ENCODE peak calls at places on chromosomes 3 and 15, in four cellular contexts. K is HepG2, G is GM12878, L is SK-N-SH. Z is an unnamed sample.
A peak's percentile ranks its signal among the peaks of the same experiment; 100 is the strongest.

GRCh38 chr15:60916032-60916673 is 312.9 kb downstream of the RORA start:
- DNase-seq in K (no peak), G (no peak), L (no peak), Z (no peak)

GRCh38 chr3:147120029-147120428 is 286.3 kb downstream of the ZIC4 start:
- DNase-seq in K (peak; percentile 16), G (no peak), L (peak; percentile 2), Z (no peak)

GRCh38 chr3:128455786-128456748 is 10.6 kb downstream of the DNAJB8 start:
- DNase-seq in K (no peak), G (no peak), L (peak; percentile 66), Z (no peak)

GRCh38 chr15:36361351-36361870 is 218.0 kb upstream of the CDIN1 start:
- DNase-seq in K (no peak), G (no peak), L (no peak), Z (no peak)

GRCh38 chr3:25592510-25592968 is 72.2 kb downstream of the TOP2B start:
- DNase-seq in K (peak; percentile 74), G (no peak), L (no peak), Z (peak; percentile 46)

GRCh38 chr3:42683875-42684593 is 1.3 kb upstream of the KLHL40 start:
- DNase-seq in K (peak; percentile 71), G (no peak), L (no peak), Z (peak; percentile 76)

GRCh38 chr3:155744626-155745324 is at the start of gene PLCH1:
- DNase-seq in K (peak; percentile 73), G (no peak), L (peak; percentile 86), Z (peak; percentile 80)

GRCh38 chr3:128456776-128457715 is 9.6 kb downstream of the DNAJB8 start:
- DNase-seq in K (no peak), G (no peak), L (peak; percentile 96), Z (no peak)

GRCh38 chr3:99119312-99119810 is 217.9 kb upstream of the DCBLD2 start:
- DNase-seq in K (no peak), G (no peak), L (no peak), Z (no peak)

GRCh38 chr3:131329774-131330173 is 51.8 kb upstream of the NUDT16 start:
- DNase-seq in K (no peak), G (no peak), L (no peak), Z (no peak)

GRCh38 chr15:38263996-38264395 is 11.4 kb downstream of the SPRED1 start:
- DNase-seq in K (no peak), G (no peak), L (no peak), Z (no peak)

GRCh38 chr15:25416693-25417092 is 22.1 kb downstream of the UBE3A start:
- DNase-seq in K (no peak), G (peak; percentile 71), L (no peak), Z (no peak)

GRCh38 chr3:184601576-184602405 is 40.2 kb downstream of the EPHB3 start:
- DNase-seq in K (no peak), G (no peak), L (no peak), Z (no peak)

GRCh38 chr3:49004352-49005297 is 2.6 kb upstream of the WDR6 start:
- DNase-seq in K (peak; percentile 48), G (no peak), L (no peak), Z (no peak)

GRCh38 chr3:184380627-184381260 is 890 bp downstream of the CHRD start:
- DNase-seq in K (no peak), G (no peak), L (no peak), Z (no peak)

GRCh38 chr3:183122257-183122932 is 23.1 kb upstream of the MCCC1 start:
- DNase-seq in K (peak; percentile 18), G (no peak), L (peak; percentile 63), Z (peak; percentile 34)

GRCh38 chr3:185583925-185584324 is 2.2 kb upstream of the SENP2 start:
- DNase-seq in K (peak; percentile 40), G (no peak), L (no peak), Z (no peak)

GRCh38 chr3:12962292-12962691 is 110.9 kb downstream of the IQSEC1 start:
- DNase-seq in K (no peak), G (no peak), L (no peak), Z (no peak)

GRCh38 chr15:98923159-98923558 is 84.4 kb downstream of the PGPEP1L start:
- DNase-seq in K (no peak), G (no peak), L (no peak), Z (no peak)

GRCh38 chr15:81880314-81880713 is 165.5 kb downstream of the MEX3B start:
- DNase-seq in K (no peak), G (peak; percentile 8), L (no peak), Z (no peak)

GRCh38 chr3:109268181-109268580 is 48.1 kb downstream of the DPPA2 start:
- DNase-seq in K (no peak), G (no peak), L (no peak), Z (no peak)

GRCh38 chr15:50424066-50424890 is at the start of gene USP8:
- DNase-seq in K (peak; percentile 97), G (peak; percentile 85), L (peak; percentile 94), Z (peak; percentile 89)

GRCh38 chr15:41332788-41333527 is at the start of gene NUSAP1:
- DNase-seq in K (peak; percentile 38), G (no peak), L (no peak), Z (no peak)

GRCh38 chr3:115280531-115280930 is 133.4 kb upstream of the ZBTB20 start:
- DNase-seq in K (no peak), G (no peak), L (no peak), Z (no peak)

GRCh38 chr3:153553605-153553945 is 391.5 kb downstream of the RAP2B start:
- DNase-seq in K (peak; percentile 2), G (no peak), L (no peak), Z (no peak)

GRCh38 chr3:153547984-153548383 is 386.0 kb downstream of the RAP2B start:
- DNase-seq in K (no peak), G (no peak), L (no peak), Z (no peak)

GRCh38 chr3:153555919-153556318 is 393.9 kb downstream of the RAP2B start:
- DNase-seq in K (no peak), G (no peak), L (no peak), Z (no peak)

DNA sequence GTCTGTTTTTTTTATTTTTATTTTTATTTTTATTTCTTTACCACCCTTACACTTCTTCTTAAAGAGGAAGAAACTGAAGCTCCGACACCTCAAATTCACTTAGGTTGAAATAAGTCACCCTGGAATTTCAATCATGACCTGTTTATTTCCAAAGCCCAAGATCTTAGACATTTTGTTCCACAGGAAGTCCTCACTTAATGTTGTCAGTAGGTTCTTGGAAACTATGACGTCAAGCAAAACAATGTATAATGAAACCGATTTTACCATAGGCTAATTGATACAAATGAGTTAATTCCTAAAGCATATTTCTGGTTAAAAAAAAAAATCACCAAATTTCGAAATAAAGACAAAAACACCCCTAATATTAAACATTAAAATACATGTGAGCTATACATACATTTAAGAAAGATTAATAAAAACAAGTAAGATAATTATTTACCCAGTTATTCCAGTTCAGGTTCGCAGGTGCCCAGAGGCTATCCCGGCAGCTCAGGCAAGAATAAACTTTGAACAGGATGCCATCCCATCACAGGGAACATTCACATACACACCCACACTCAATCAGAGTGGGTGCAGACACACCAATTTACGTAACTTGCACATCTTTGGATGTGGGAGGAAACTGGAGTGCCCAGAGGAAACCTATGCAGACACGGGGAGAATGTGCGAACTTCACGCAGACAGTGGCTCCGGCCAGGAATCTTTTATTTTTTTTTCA is 391.0 kb downstream of the RAP2B start:
- DNase-seq in K (no peak), G (no peak), L (no peak), Z (no peak)
- TF ChIP-seq PBX3 in K (no peak), G (no peak), L (no peak), Z (no peak)

GRCh38 chr3:195714380-195715011 is 6.3 kb upstream of the MUC20 start:
- DNase-seq in K (no peak), G (no peak), L (no peak), Z (no peak)
- TF ChIP-seq USF2 in K (no peak), G (no peak), L (no peak), Z (no peak)

GRCh38 chr3:67083277-67083676 is 85.2 kb downstream of the KBTBD8 start:
- DNase-seq in K (no peak), G (peak; percentile 7), L (no peak), Z (no peak)
- TF ChIP-seq PBX3 in K (no peak), G (no peak), L (no peak), Z (no peak)

GRCh38 chr3:46031747-46032146 is 4.5 kb upstream of the XCR1 start:
- DNase-seq in K (peak; percentile 16), G (no peak), L (no peak), Z (no peak)

GRCh38 chr3:46027736-46028397 is 584 bp upstream of the XCR1 start:
- DNase-seq in K (no peak), G (no peak), L (no peak), Z (no peak)

GRCh38 chr3:46029953-46030543 is 2.8 kb upstream of the XCR1 start:
- DNase-seq in K (no peak), G (peak; percentile 13), L (no peak), Z (no peak)

GRCh38 chr3:46031269-46031668 is 4.0 kb upstream of the XCR1 start:
- DNase-seq in K (no peak), G (no peak), L (no peak), Z (no peak)

DNA sequence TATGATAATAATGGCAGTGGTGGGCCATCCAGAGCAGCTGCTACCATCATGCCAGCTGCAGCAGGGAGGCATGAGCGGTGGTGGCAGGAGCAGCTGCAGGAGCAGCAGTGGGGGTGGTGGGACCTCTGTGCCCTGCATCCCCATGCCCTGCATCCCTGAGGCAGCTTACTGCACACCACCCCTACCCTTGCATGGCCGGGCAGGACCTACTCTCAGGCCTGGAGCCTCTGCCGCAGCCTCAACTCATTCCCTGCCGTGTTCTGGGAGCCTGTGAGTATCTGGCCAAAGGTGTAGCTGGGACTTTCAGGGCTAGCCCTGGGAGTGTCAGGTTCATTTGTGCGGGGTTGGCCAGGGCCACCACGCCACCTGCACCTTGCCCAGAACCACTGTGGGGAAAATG is 3.3 kb upstream of the XCR1 start:
- DNase-seq in K (no peak), G (no peak), L (no peak), Z (no peak)
- TF ChIP-seq USF2 in K (no peak), G (no peak), L (no peak), Z (no peak)

GRCh38 chr3:52289338-52289746 is 1.7 kb downstream of the GLYCTK start:
- DNase-seq in K (no peak), G (no peak), L (no peak), Z (no peak)
- TF ChIP-seq PBX3 in K (no peak), G (no peak), L (no peak), Z (no peak)

DNA sequence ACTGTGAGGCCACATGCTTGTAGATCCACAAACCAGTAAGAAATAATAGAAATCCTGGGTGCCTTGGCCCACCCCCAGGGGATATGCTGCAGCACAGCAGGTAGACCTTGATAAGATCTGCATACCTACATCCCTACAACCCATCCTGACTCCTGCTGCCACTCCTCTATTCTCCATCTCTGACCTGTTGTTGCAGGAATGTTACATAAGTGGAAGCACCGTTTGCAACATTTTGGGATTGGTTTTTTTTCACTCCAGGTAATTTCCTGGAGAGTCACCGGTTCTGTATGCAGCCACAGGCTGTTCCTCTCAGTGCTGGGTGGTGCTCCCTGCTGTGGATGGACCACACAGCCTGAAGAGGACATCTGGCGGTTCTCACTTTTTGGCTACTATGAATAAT is 16.1 kb upstream of the CSPG5 start:
- DNase-seq in K (no peak), G (no peak), L (no peak), Z (no peak)
- TF ChIP-seq USF2 in K (no peak), G (no peak), L (no peak), Z (no peak)

GRCh38 chr15:58556541-58556940 is 124.8 kb downstream of the LIPC start:
- DNase-seq in K (no peak), G (no peak), L (no peak), Z (no peak)
- TF ChIP-seq PBX3 in K (no peak), G (no peak), L (no peak), Z (no peak)

Z was measured in A549.